ENCODE peak calls at places on chromosome 12, in eight cellular contexts. F, P, G, B, K, A, L and S are unnamed samples.
A peak's percentile ranks its signal among the peaks of the same experiment; 100 is the strongest.

GRCh38 chr12:44795970-44796369 is 80.1 kb downstream of the NELL2 start:
- DNase-seq in A (no peak), P (no peak), B (no peak), L (no peak), G (no peak), K (no peak), F (no peak), S (no peak)

GRCh38 chr12:87827638-87828264 is 201.4 kb downstream of the C12orf50 start:
- DNase-seq in L (peak; percentile 64), K (peak; percentile 86), P (no peak), F (peak; percentile 84), A (no peak), B (no peak), G (no peak), S (no peak)

GRCh38 chr12:29039013-29039412 is 110.1 kb upstream of the FAR2 start:
- DNase-seq in L (no peak), G (no peak), A (no peak), B (no peak), K (peak; percentile 83), P (no peak), F (no peak), S (no peak)

GRCh38 chr12:115375188-115375991 is 691.4 kb upstream of the TBX3 start:
- DNase-seq in P (peak; percentile 28), L (no peak), A (no peak), G (no peak), B (no peak), K (peak; percentile 81), F (peak; percentile 48), S (peak; percentile 22)

GRCh38 chr12:3380200-3381020 is 110.6 kb upstream of the PRMT8 start:
- DNase-seq in G (peak; percentile 64), P (no peak), B (no peak), A (no peak), L (no peak), K (no peak), F (no peak), S (no peak)

GRCh38 chr12:113473942-113474341 is 2.3 kb upstream of the LHX5 start:
- DNase-seq in A (no peak), F (no peak), P (no peak), B (no peak), L (no peak), K (no peak), G (no peak), S (no peak)

GRCh38 chr12:107564946-107565345 is 120.7 kb upstream of the PWP1 start:
- DNase-seq in L (peak; percentile 7), F (peak; percentile 51), P (peak; percentile 11), G (no peak), B (no peak), A (no peak), K (peak; percentile 16), S (no peak)

GRCh38 chr12:42426733-42427132 is 100.8 kb downstream of the PPHLN1 start:
- DNase-seq in B (no peak), A (no peak), L (peak; percentile 49), K (peak; percentile 72), F (peak; percentile 76), G (no peak), P (no peak), S (no peak)

GRCh38 chr12:108728820-108729611 is 2.3 kb downstream of the CORO1C start:
- DNase-seq in F (no peak), G (no peak), B (no peak), L (no peak), P (no peak), A (no peak), K (peak; percentile 60), S (no peak)

GRCh38 chr12:108731105-108731865 is at the start of gene CORO1C:
- DNase-seq in P (peak; percentile 92), F (peak; percentile 98), L (peak; percentile 92), A (peak; percentile 99), G (peak; percentile 95), K (peak; percentile 93), B (peak; percentile 96), S (peak; percentile 98)

GRCh38 chr12:108731866-108732461 is 646 bp upstream of the CORO1C start:
- DNase-seq in B (peak; percentile 99), G (peak; percentile 100), A (peak; percentile 99), L (peak; percentile 97), P (peak; percentile 95), F (peak; percentile 99), K (peak; percentile 97), S (peak; percentile 100)

GRCh38 chr12:108729612-108730336 is 1.5 kb downstream of the CORO1C start:
- DNase-seq in P (peak; percentile 37), A (no peak), L (no peak), B (no peak), G (no peak), F (no peak), K (no peak), S (no peak)

DNA sequence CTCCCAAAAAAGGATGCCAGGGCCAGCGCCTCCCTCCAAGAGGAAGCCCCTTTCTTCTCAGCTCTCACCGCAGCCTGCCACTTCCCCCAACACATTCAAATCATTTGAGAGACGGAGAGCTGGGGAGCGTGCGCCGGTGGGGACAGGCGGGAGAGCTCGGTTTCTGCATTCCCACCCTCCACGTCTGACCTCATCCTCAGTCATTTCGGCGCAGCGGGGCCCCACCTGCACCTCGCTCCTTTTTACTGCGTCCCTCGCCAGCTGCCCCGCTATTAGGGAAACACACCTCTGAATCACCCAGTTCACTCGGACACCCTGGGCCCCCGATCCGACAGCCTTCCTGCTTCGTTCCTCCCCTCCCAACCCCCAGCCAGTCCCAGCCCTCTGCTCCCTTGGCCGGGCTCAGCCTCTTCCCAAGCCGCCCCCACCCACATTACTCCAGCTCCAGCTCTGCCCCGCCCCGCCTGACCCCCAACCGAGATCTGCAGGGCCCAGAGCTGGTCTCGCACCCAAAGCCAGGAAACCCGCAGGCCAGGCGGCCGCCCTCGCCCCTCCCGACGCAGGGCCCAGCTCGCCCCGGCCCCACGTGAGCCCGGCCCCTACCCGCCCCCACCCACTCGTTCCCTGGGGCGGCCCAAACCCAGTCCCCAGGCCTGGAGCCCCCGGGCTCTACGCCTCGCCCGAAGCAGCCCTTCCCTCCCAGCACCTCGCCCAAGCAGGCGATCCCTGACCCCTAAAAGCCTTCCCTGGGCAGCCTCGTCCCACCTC is 797 bp downstream of the CORO1C start:
- DNase-seq in B (peak; percentile 64), A (peak; percentile 91), K (peak; percentile 88), L (peak; percentile 12), F (peak; percentile 73), G (peak; percentile 64), P (peak; percentile 54), S (peak; percentile 51)
- TF ChIP-seq POLR2A in B (peak; percentile 79), A (no peak), K (peak; percentile 78), L (no peak), F (no peak), G (no peak), P (peak; percentile 81), S (peak; percentile 45)

GRCh38 chr12:133130038-133130807 is at the start of the genes ZNF10 and ZNF891:
- DNase-seq in P (peak; percentile 90), F (peak; percentile 99), L (no peak), B (peak; percentile 90), G (peak; percentile 98), K (peak; percentile 96), A (peak; percentile 99), S (peak; percentile 98)

GRCh38 chr12:133120385-133121191 is 9.5 kb downstream of the ZNF891 start:
- DNase-seq in G (no peak), K (no peak), F (peak; percentile 37), B (no peak), L (no peak), A (no peak), P (no peak), S (no peak)

GRCh38 chr12:133129368-133130037 is 571 bp downstream of the ZNF891 start:
- DNase-seq in L (no peak), K (peak; percentile 15), G (no peak), A (peak; percentile 75), P (peak; percentile 2), F (no peak), B (peak; percentile 1), S (no peak)

DNA sequence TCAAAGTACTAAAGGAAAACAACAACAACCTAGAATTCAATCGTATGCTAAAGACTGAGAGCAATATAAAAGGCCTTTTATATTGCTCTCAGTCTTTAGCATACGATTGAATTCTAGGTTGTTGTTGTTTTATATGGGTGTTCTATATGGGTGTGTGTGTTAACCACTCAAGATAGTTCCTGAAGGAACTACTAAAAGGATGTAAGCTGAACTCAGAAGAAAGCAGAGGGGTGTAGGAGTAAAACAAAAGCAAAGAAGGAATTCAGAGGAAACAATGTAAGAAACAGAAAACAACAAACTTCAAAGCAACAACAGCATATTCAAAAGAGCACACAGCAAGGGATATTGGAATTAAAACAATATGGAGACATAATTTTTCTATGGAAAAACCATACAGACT is 5.4 kb downstream of the ZNF891 start:
- DNase-seq in K (no peak), B (no peak), A (no peak), F (no peak), P (no peak), L (no peak), G (no peak), S (no peak)
- H3K4me3 ChIP-seq in K (no peak overlapping the region), B (no peak overlapping the region), A (no peak overlapping the region), F (no peak overlapping the region), P (no peak overlapping the region), L (no peak overlapping the region), G (no peak overlapping the region), S (no peak overlapping the region)

GRCh38 chr12:111842556-111843396 is 748 bp downstream of the MAPKAPK5 start:
- DNase-seq in A (no peak), G (peak; percentile 37), B (no peak), P (peak; percentile 18), L (no peak), F (peak; percentile 20), K (no peak), S (no peak)
- TF ChIP-seq POLR2A in A (no peak), G (no peak), B (no peak), P (peak; percentile 43), L (no peak), F (peak; percentile 7), K (peak; percentile 16), S (no peak)

GRCh38 chr12:54003625-54004024 is 3.7 kb downstream of the HOXC9 start:
- DNase-seq in P (no peak), B (no peak), A (no peak), F (no peak), L (no peak), G (no peak), K (no peak), S (no peak)

GRCh38 chr12:54005531-54005852 is 3.3 kb upstream of the HOXC8 start:
- DNase-seq in B (no peak), F (no peak), G (no peak), P (no peak), A (no peak), L (no peak), K (no peak), S (no peak)

GRCh38 chr12:54004063-54004840 is 4.3 kb downstream of the HOXC9 start:
- DNase-seq in F (no peak), G (no peak), K (no peak), B (no peak), A (no peak), L (no peak), P (no peak), S (no peak)

GRCh38 chr12:54005853-54006699 is 2.7 kb upstream of the HOXC8 start:
- DNase-seq in F (peak; percentile 86), L (no peak), G (peak; percentile 95), A (peak; percentile 96), P (peak; percentile 73), B (peak; percentile 83), K (peak; percentile 62), S (peak; percentile 87)

DNA sequence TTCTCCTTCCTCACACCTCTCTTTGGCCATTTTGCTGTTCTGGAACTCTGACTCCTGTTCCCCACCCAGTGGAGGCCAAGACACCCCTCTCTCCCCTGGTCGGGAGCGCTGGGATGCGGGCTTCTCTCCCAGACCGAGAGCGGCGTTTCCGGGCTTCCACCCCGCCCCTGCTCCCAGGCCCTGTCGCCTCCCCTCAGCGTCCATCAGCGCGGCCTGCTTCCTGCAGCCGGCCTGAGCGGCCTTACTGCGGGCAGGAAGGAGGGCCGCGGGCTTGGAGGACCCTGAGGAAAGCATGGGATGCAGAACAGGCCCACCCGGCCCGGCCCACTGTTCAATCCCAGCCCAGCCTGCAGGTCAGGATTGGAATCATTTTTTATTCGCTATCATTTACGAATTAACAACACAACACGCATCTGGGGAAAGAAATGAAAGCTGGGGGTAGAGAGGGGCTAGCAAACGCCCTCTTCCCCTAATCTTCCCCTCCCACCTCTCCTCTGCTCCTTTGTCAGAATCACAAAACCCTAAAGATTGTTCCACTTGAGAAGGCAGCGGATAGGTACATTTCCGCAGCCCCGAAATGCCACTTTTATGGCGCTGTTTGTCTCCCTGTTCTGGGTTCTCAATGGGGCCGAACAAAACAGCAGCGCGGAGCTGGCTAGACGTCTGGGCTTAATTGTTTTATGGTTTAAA is 3.8 kb upstream of the HOXC8 start:
- DNase-seq in P (no peak), F (no peak), B (no peak), A (no peak), K (no peak), G (no peak), L (no peak), S (no peak)
- H3K4me3 ChIP-seq in P (no peak overlapping the region), F (no peak overlapping the region), B (peak overlapping the region; percentile 64), A (no peak overlapping the region), K (no peak overlapping the region), G (peak overlapping the region; percentile 6), L (no peak overlapping the region), S (no peak overlapping the region)